ENCODE peak calls at places on chromosomes 12 and 14, in ten cellular contexts. C is NCI-H2081; M is uterus; T is amniotic stem cell; U is SW480; D is aorta; N is heart left ventricle; W is stimulated activated CD4-positive, alpha-beta T cell treated with anti-CD3 and anti-CD28 coated beads, Interleukin-1b, Interleukin-23, amount 100 ng/mL, for 24 hours; Y is activated CD4-positive, alpha-beta T cell treated with anti-CD3 and anti-CD28 coated beads, Interleukin-2, amount 50 U/mL, for 24 hours; H is amygdala. P is an unnamed sample.

GRCh38 chr12:54968181-54968730 is 16.3 kb downstream of the TESPA1 start:
- DNase-seq in Y (no peak), T (no peak), N (no peak), D (no peak), C (no peak), U (no peak), M (no peak), H (no peak), W (no peak), P (no peak)

GRCh38 chr14:105167303-105168092 is 1.1 kb downstream of the JAG2 start:
- DNase-seq in N (no peak), U (peak), M (no peak), C (peak), T (no peak), W (no peak), D (no peak), Y (no peak), H (no peak), P (no peak)

GRCh38 chr12:9751204-9752144 is 9.2 kb downstream of the CD69 start:
- DNase-seq in T (no peak), U (peak), Y (no peak), M (no peak), C (peak), D (no peak), H (no peak), N (no peak), W (no peak), P (no peak)

GRCh38 chr12:21169878-21170472 is 39.0 kb downstream of the SLCO1B1 start:
- DNase-seq in C (peak), Y (no peak), U (peak), H (no peak), M (no peak), D (no peak), N (no peak), T (no peak), W (no peak), P (no peak)

GRCh38 chr12:63420206-63420644 is 248.1 kb downstream of the DPY19L2 start:
- DNase-seq in H (no peak), W (no peak), T (peak), N (no peak), M (no peak), D (no peak), C (peak), U (peak), Y (no peak), P (peak)

GRCh38 chr12:98594050-98594853 is 766 bp downstream of the SLC25A3 start:
- DNase-seq in T (no peak), D (peak), W (no peak), N (peak), H (peak), U (peak), M (peak), Y (no peak), C (peak), P (no peak)

GRCh38 chr14:38882533-38882932 is 220.5 kb downstream of the SEC23A start:
- DNase-seq in T (no peak), C (no peak), M (no peak), D (no peak), W (no peak), N (no peak), U (peak), Y (no peak), H (no peak), P (no peak)

GRCh38 chr12:46468159-46468558 is 95.6 kb upstream of the SLC38A2 start:
- DNase-seq in Y (no peak), C (no peak), T (no peak), D (no peak), M (no peak), W (no peak), H (no peak), U (no peak), N (peak), P (no peak)

GRCh38 chr12:1857821-1858220 is 37.5 kb downstream of the LRTM2 start:
- DNase-seq in T (no peak), H (no peak), U (no peak), M (no peak), D (no peak), W (no peak), Y (no peak), C (no peak), N (no peak), P (no peak)

GRCh38 chr12:53631721-53632120 is 5.5 kb upstream of the ATF7 start:
- DNase-seq in U (no peak), M (no peak), H (no peak), T (no peak), W (no peak), D (no peak), C (no peak), N (no peak), Y (no peak), P (no peak)

GRCh38 chr12:106032141-106032925 is 106.4 kb downstream of the NUAK1 start:
- DNase-seq in N (no peak), T (no peak), Y (no peak), U (peak), H (no peak), W (no peak), M (no peak), C (no peak), D (no peak), P (no peak)

GRCh38 chr12:120639771-120640721 is at the start of gene CABP1:
- DNase-seq in H (no peak), U (peak), T (no peak), C (peak), N (no peak), Y (peak), D (peak), W (peak), M (no peak), P (no peak)

GRCh38 chr12:127987199-127987901 is 279.6 kb upstream of the TMEM132C start:
- DNase-seq in U (no peak), W (no peak), D (no peak), T (peak), M (no peak), C (no peak), H (no peak), N (no peak), Y (no peak), P (peak)

GRCh38 chr14:73789996-73790581 is 61.5 kb upstream of the PTGR2 start:
- DNase-seq in H (peak), C (no peak), M (peak), D (peak), W (no peak), N (peak), U (no peak), Y (no peak), T (peak), P (peak)

GRCh38 chr12:15863984-15864383 is 18.2 kb upstream of the STRAP start:
- DNase-seq in Y (no peak), U (no peak), M (no peak), H (no peak), D (no peak), N (no peak), C (no peak), T (no peak), W (no peak), P (no peak)

GRCh38 chr12:2291182-2291832 is 238.5 kb downstream of the CACNA1C start:
- DNase-seq in H (no peak), T (no peak), D (no peak), U (peak), C (peak), W (no peak), M (no peak), Y (peak), N (no peak), P (no peak)

GRCh38 chr14:80942158-80942738 is 710 bp upstream of the CEP128 start:
- DNase-seq in U (peak), D (no peak), Y (no peak), W (no peak), H (no peak), C (no peak), M (no peak), T (no peak), N (no peak), P (no peak)

GRCh38 chr14:89332031-89332430 is 85.0 kb downstream of the FOXN3 start:
- DNase-seq in W (no peak), C (no peak), T (no peak), D (no peak), Y (no peak), U (no peak), H (no peak), N (no peak), M (no peak), P (no peak)

GRCh38 chr12:128091931-128092330 is 175.0 kb upstream of the TMEM132C start:
- DNase-seq in U (no peak), C (no peak), M (no peak), D (no peak), N (no peak), T (no peak), Y (no peak), W (no peak), H (no peak), P (no peak)

GRCh38 chr14:42047421-42048045 is 440.9 kb downstream of the LRFN5 start:
- DNase-seq in Y (no peak), W (no peak), C (no peak), H (no peak), D (no peak), T (no peak), M (no peak), N (no peak), U (peak), P (no peak)

GRCh38 chr12:122116707-122117535 is 38.4 kb downstream of the MLXIP start:
- DNase-seq in D (peak), Y (no peak), T (no peak), U (peak), C (no peak), W (no peak), M (no peak), H (peak), N (no peak), P (no peak)

GRCh38 chr12:115353467-115353866 is 669.5 kb upstream of the TBX3 start:
- DNase-seq in T (no peak), Y (no peak), N (no peak), D (no peak), U (no peak), W (no peak), M (no peak), H (no peak), C (no peak), P (no peak)

GRCh38 chr14:25049127-25049558 is 804 bp downstream of the STXBP6 start:
- DNase-seq in Y (no peak), C (no peak), H (no peak), D (no peak), N (no peak), W (no peak), M (no peak), T (no peak), U (no peak), P (no peak)

GRCh38 chr14:24436355-24437019 is 6.1 kb downstream of the SDR39U1 start:
- DNase-seq in T (peak), D (no peak), H (peak), U (peak), C (peak), Y (no peak), W (no peak), N (no peak), M (no peak), P (no peak)

GRCh38 chr12:22238211-22238610 is 96.3 kb downstream of the ST8SIA1 start:
- DNase-seq in H (no peak), M (no peak), T (no peak), D (no peak), C (no peak), N (no peak), U (no peak), W (no peak), Y (no peak), P (no peak)

GRCh38 chr14:52020866-52021717 is 31.7 kb downstream of the RTRAF start:
- DNase-seq in C (no peak), D (no peak), M (no peak), T (no peak), H (no peak), W (no peak), Y (no peak), N (no peak), U (no peak), P (no peak)

GRCh38 chr12:32742133-32742532 is 13.6 kb downstream of the YARS2 start:
- DNase-seq in T (no peak), N (peak), C (no peak), W (no peak), M (no peak), D (no peak), H (no peak), U (no peak), Y (no peak), P (no peak)

GRCh38 chr14:32350020-32350419 is 20.9 kb downstream of the AKAP6 start:
- DNase-seq in U (no peak), C (no peak), D (no peak), H (no peak), M (no peak), W (no peak), Y (no peak), T (no peak), N (no peak), P (no peak)

GRCh38 chr12:100827901-100828520 is 33.4 kb downstream of the ANO4 start:
- DNase-seq in Y (no peak), W (no peak), M (no peak), H (no peak), D (no peak), N (no peak), T (no peak), U (peak), C (peak), P (no peak)

GRCh38 chr12:56080556-56081138 is 682 bp downstream of the ERBB3 start:
- DNase-seq in T (no peak), C (no peak), U (peak), D (no peak), Y (no peak), N (no peak), H (no peak), M (no peak), W (no peak), P (no peak)

GRCh38 chr12:130446846-130447654 is 109.4 kb downstream of the PIWIL1 start:
- DNase-seq in M (no peak), D (no peak), Y (no peak), C (no peak), W (no peak), U (no peak), N (no peak), T (no peak), H (no peak), P (no peak)

GRCh38 chr14:74955229-74955999 is at the start of gene PGF:
- DNase-seq in H (peak), T (no peak), M (peak), N (peak), W (no peak), Y (no peak), D (peak), U (peak), C (peak), P (no peak)

GRCh38 chr14:30283822-30284446 is 275.0 kb upstream of the G2E3 start:
- DNase-seq in C (peak), H (no peak), U (peak), Y (no peak), W (no peak), N (no peak), D (no peak), M (no peak), T (no peak), P (no peak)

GRCh38 chr14:95862243-95862642 is 14.4 kb upstream of the TUNAR start:
- DNase-seq in W (no peak), N (no peak), M (no peak), D (no peak), U (peak), H (no peak), C (no peak), T (no peak), Y (no peak), P (no peak)

GRCh38 chr12:18864900-18865561 is 127.1 kb downstream of the CAPZA3 start:
- DNase-seq in H (no peak), T (no peak), M (no peak), W (no peak), Y (no peak), D (no peak), U (peak), C (no peak), N (peak), P (no peak)

GRCh38 chr12:51922762-51923505 is 15.6 kb downstream of the ACVRL1 start:
- DNase-seq in H (no peak), U (no peak), W (no peak), C (no peak), N (no peak), D (no peak), T (no peak), Y (no peak), M (peak), P (peak)

GRCh38 chr14:60061371-60061770 is 30.4 kb upstream of the PCNX4 start:
- DNase-seq in C (no peak), U (no peak), Y (no peak), H (no peak), N (no peak), W (no peak), D (no peak), M (no peak), T (no peak), P (no peak)

GRCh38 chr14:68165274-68165843 is 345.8 kb downstream of the RAD51B start:
- DNase-seq in D (no peak), U (no peak), H (no peak), N (no peak), Y (no peak), M (no peak), W (no peak), C (no peak), T (no peak), P (no peak)

GRCh38 chr12:132824053-132824452 is 4.6 kb downstream of the GOLGA3 start:
- DNase-seq in U (no peak), C (no peak), T (no peak), H (no peak), Y (no peak), W (no peak), D (no peak), N (no peak), M (no peak), P (no peak)